ENCODE peak calls at places on chromosomes 16 and 17, in eight cellular contexts. V, L, P, Z, R, D, M and E are unnamed samples.

GRCh38 chr16:80744856-80745255 is 59.5 kb downstream of the CDYL2 start:
- DNase-seq in Z (no peak), P (no peak), V (no peak), M (no peak), R (no peak), L (no peak), D (no peak), E (no peak)

GRCh38 chr16:11474617-11475291 is 112.0 kb downstream of the LITAF start:
- DNase-seq in Z (no peak), L (no peak), M (no peak), P (no peak), R (no peak), V (peak), D (no peak), E (no peak)

GRCh38 chr17:35973333-35974260 is 7.7 kb downstream of the CCL16 start:
- DNase-seq in M (peak), R (no peak), P (no peak), Z (no peak), L (no peak), V (no peak), D (no peak), E (no peak)

GRCh38 chr16:81251871-81252270 is 13.4 kb downstream of the BCO1 start:
- DNase-seq in P (no peak), D (no peak), R (no peak), Z (no peak), V (no peak), M (no peak), L (no peak), E (no peak)

GRCh38 chr17:14306602-14307001 is 5.7 kb downstream of the HS3ST3B1 start:
- DNase-seq in V (no peak), Z (no peak), D (no peak), L (no peak), R (no peak), P (no peak), M (no peak), E (no peak)

GRCh38 chr17:57135748-57136342 is 50.8 kb downstream of the AKAP1 start:
- DNase-seq in V (no peak), D (peak), P (no peak), M (no peak), L (peak), R (no peak), Z (no peak), E (no peak)

GRCh38 chr17:77741109-77741508 is 217.4 kb upstream of the TNRC6C start:
- DNase-seq in L (no peak), Z (peak), P (no peak), V (no peak), D (no peak), M (no peak), R (no peak), E (no peak)

GRCh38 chr16:82329070-82329469 is 159.0 kb upstream of the MPHOSPH6 start:
- DNase-seq in M (no peak), V (no peak), L (no peak), Z (no peak), R (no peak), D (no peak), P (no peak), E (no peak)

GRCh38 chr16:3112058-3112880 is at the start of gene ZNF205:
- DNase-seq in L (peak), P (peak), V (peak), Z (peak), M (peak), R (peak), D (peak), E (no peak)